ENCODE peak calls at places on chromosomes 3 and 15, in five cellular contexts. C is fibroblast of the aortic adventitia, M is GM20000, K is HS-5, Q is mucosa of gallbladder. R is an unnamed sample.

GRCh38 chr3:107211608-107212007 is 165.6 kb upstream of the CCDC54 start:
- DNase-seq in C (no peak), M (no peak), K (no peak), Q (no peak), R (no peak)

GRCh38 chr3:129015388-129016105 is 14.4 kb downstream of the EFCC1 start:
- DNase-seq in C (no peak), M (no peak), K (no peak), Q (no peak), R (peak; percentile 44)

GRCh38 chr3:105611304-105612192 is 244.8 kb downstream of the ALCAM start:
- DNase-seq in C (peak; percentile 6), M (no peak), K (no peak), Q (peak; percentile 66), R (no peak)

GRCh38 chr15:77094397-77095030 is 23.6 kb upstream of the TSPAN3 start:
- DNase-seq in C (no peak), M (no peak), K (no peak), Q (no peak), R (no peak)

GRCh38 chr15:35481992-35482391 is 64.0 kb downstream of the DPH6 start:
- DNase-seq in C (peak; percentile 90), M (no peak), K (peak; percentile 51), Q (peak; percentile 32), R (no peak)

GRCh38 chr3:8822141-8822540 is 52.7 kb upstream of the OXTR start:
- DNase-seq in C (peak; percentile 68), M (no peak), K (peak; percentile 61), Q (no peak), R (no peak)

GRCh38 chr3:150874666-150875219 is 30.5 kb downstream of the MINDY4B start:
- DNase-seq in C (peak; percentile 3), M (no peak), K (no peak), Q (no peak), R (no peak)

GRCh38 chr3:194686414-194686815 is 732 bp downstream of the FAM43A start:
- DNase-seq in C (no peak), M (no peak), K (no peak), Q (no peak), R (no peak)

GRCh38 chr3:102106421-102107097 is 257.2 kb downstream of the NFKBIZ start:
- DNase-seq in C (peak; percentile 57), M (no peak), K (peak; percentile 26), Q (no peak), R (no peak)

GRCh38 chr3:14431928-14432834 is 29.8 kb downstream of the SLC6A6 start:
- DNase-seq in C (peak; percentile 58), M (peak; percentile 90), K (peak; percentile 70), Q (peak; percentile 92), R (peak; percentile 98)

GRCh38 chr3:152899306-152899705 is 64.4 kb downstream of the P2RY1 start:
- DNase-seq in C (no peak), M (no peak), K (no peak), Q (no peak), R (no peak)

GRCh38 chr15:93321881-93322282 is 232.9 kb upstream of the RGMA start:
- DNase-seq in C (no peak), M (no peak), K (no peak), Q (no peak), R (no peak)

GRCh38 chr3:49727154-49727923 is 3.6 kb upstream of the GMPPB start:
- DNase-seq in C (no peak), M (no peak), K (no peak), Q (no peak), R (peak; percentile 49)

GRCh38 chr3:107523361-107524213 is 825 bp downstream of the BBX start:
- DNase-seq in C (peak; percentile 47), M (peak; percentile 62), K (peak; percentile 30), Q (peak; percentile 31), R (peak; percentile 61)

GRCh38 chr15:28994830-28995180 is 109.0 kb downstream of the APBA2 start:
- DNase-seq in C (no peak), M (no peak), K (no peak), Q (no peak), R (no peak)

GRCh38 chr3:146560678-146561077 is 16.3 kb upstream of the PLSCR1 start:
- DNase-seq in C (no peak), M (no peak), K (no peak), Q (no peak), R (no peak)

GRCh38 chr15:40902605-40903561 is 8.6 kb downstream of the VPS18 start:
- DNase-seq in C (no peak), M (no peak), K (no peak), Q (peak; percentile 47), R (no peak)

GRCh38 chr15:47185222-47185800 is 532.0 kb upstream of the SEMA6D start:
- DNase-seq in C (no peak), M (peak; percentile 10), K (no peak), Q (no peak), R (no peak)

GRCh38 chr3:32340039-32340438 is 51.6 kb upstream of the CMTM7 start:
- DNase-seq in C (peak; percentile 56), M (peak; percentile 52), K (no peak), Q (peak; percentile 65), R (peak; percentile 44)

GRCh38 chr3:160756907-160757623 is 1.0 kb downstream of the PPM1L start:
- DNase-seq in C (no peak), M (no peak), K (no peak), Q (no peak), R (no peak)

GRCh38 chr3:193396451-193397244 is 18.1 kb upstream of the ATP13A5 start:
- DNase-seq in C (no peak), M (no peak), K (no peak), Q (no peak), R (no peak)

GRCh38 chr3:152969557-152970300 is 134.8 kb downstream of the P2RY1 start:
- DNase-seq in C (peak; percentile 25), M (no peak), K (peak; percentile 58), Q (no peak), R (no peak)

GRCh38 chr15:25846377-25846776 is 16.8 kb downstream of the ATP10A start:
- DNase-seq in C (no peak), M (no peak), K (no peak), Q (no peak), R (no peak)

GRCh38 chr3:100068758-100069345 is 45.4 kb downstream of the FILIP1L start:
- DNase-seq in C (peak; percentile 82), M (peak; percentile 65), K (no peak), Q (peak; percentile 81), R (peak; percentile 87)

GRCh38 chr3:37859908-37860199 is 1.8 kb upstream of the CTDSPL start:
- DNase-seq in C (no peak), M (peak; percentile 8), K (no peak), Q (no peak), R (no peak)

GRCh38 chr15:99998661-99999101 is 265.4 kb upstream of the LYSMD4 start:
- DNase-seq in C (no peak), M (no peak), K (no peak), Q (no peak), R (no peak)

GRCh38 chr3:4314688-4315087 is 11.5 kb downstream of the SETMAR start:
- DNase-seq in C (peak; percentile 9), M (no peak), K (no peak), Q (no peak), R (no peak)

GRCh38 chr15:67511606-67512005 is 9.3 kb upstream of the C15orf61 start:
- DNase-seq in C (no peak), M (no peak), K (no peak), Q (no peak), R (peak; percentile 12)

GRCh38 chr3:145094355-145094941 is 1066.5 kb downstream of the PLOD2 start:
- DNase-seq in C (peak; percentile 71), M (peak; percentile 35), K (peak; percentile 39), Q (no peak), R (peak; percentile 67)

GRCh38 chr3:64399205-64399800 is 174.0 kb upstream of the PRICKLE2 start:
- DNase-seq in C (peak; percentile 79), M (peak; percentile 43), K (peak; percentile 39), Q (peak; percentile 53), R (peak; percentile 59)

GRCh38 chr3:17935217-17935616 is 192.8 kb upstream of the TBC1D5 start:
- DNase-seq in C (no peak), M (no peak), K (no peak), Q (no peak), R (no peak)

GRCh38 chr15:26235148-26235769 is 372.1 kb upstream of the ATP10A start:
- DNase-seq in C (no peak), M (no peak), K (no peak), Q (no peak), R (no peak)

GRCh38 chr3:145943994-145944393 is 217.0 kb downstream of the PLOD2 start:
- DNase-seq in C (no peak), M (no peak), K (no peak), Q (no peak), R (no peak)

GRCh38 chr3:34263014-34263714 is 464.7 kb downstream of the PDCD6IP start:
- DNase-seq in C (no peak), M (no peak), K (no peak), Q (no peak), R (no peak)

GRCh38 chr15:67066041-67067021 is 929 bp downstream of the SMAD3 start:
- DNase-seq in C (no peak), M (peak; percentile 54), K (no peak), Q (no peak), R (peak; percentile 12)

R was measured in GM12865.